ENCODE peak calls at places on chromosome 13, in nine cellular contexts. One of them, this sample, is unnamed.

GRCh38 chr13:21934309-21934708 is 263.4 kb downstream of the FGF9 start:
- DNase-seq in nephron progenitor cell: no peak
- DNase-seq in HS-5: no peak
- DNase-seq in lung microvascular endothelial cell: no peak
- DNase-seq in bronchial epithelial cell: no peak
- DNase-seq in body of pancreas: no peak
- DNase-seq in left colon: no peak
- DNase-seq in activated naive CD4-positive, alpha-beta T cell treated with anti-CD3 and anti-CD28 coated beads, Interleukin-2, amount 10 ng/mL, durations not matched to agents 7 days and 5 days: no peak
- DNase-seq in CD4-positive, CD25-positive, alpha-beta regulatory T cell: no peak
- DNase-seq in this sample: no peak

GRCh38 chr13:26220575-26220974 is 1.5 kb downstream of the RNF6 start:
- DNase-seq in bronchial epithelial cell: peak; percentile 81
- DNase-seq in lung microvascular endothelial cell: peak; percentile 57
- DNase-seq in activated naive CD4-positive, alpha-beta T cell treated with anti-CD3 and anti-CD28 coated beads, Interleukin-2, amount 10 ng/mL, durations not matched to agents 7 days and 5 days: no peak
- DNase-seq in nephron progenitor cell: no peak
- DNase-seq in left colon: no peak
- DNase-seq in HS-5: no peak
- DNase-seq in CD4-positive, CD25-positive, alpha-beta regulatory T cell: no peak
- DNase-seq in body of pancreas: no peak
- DNase-seq in this sample: no peak

GRCh38 chr13:95154441-95154886 is 146.8 kb downstream of the ABCC4 start:
- DNase-seq in nephron progenitor cell: no peak
- DNase-seq in bronchial epithelial cell: peak; percentile 90
- DNase-seq in activated naive CD4-positive, alpha-beta T cell treated with anti-CD3 and anti-CD28 coated beads, Interleukin-2, amount 10 ng/mL, durations not matched to agents 7 days and 5 days: no peak
- DNase-seq in CD4-positive, CD25-positive, alpha-beta regulatory T cell: no peak
- DNase-seq in body of pancreas: no peak
- DNase-seq in HS-5: no peak
- DNase-seq in lung microvascular endothelial cell: peak; percentile 82
- DNase-seq in left colon: no peak
- DNase-seq in this sample: no peak

GRCh38 chr13:91228083-91228482 is 119.4 kb upstream of the MIR17HG start:
- DNase-seq in bronchial epithelial cell: no peak
- DNase-seq in activated naive CD4-positive, alpha-beta T cell treated with anti-CD3 and anti-CD28 coated beads, Interleukin-2, amount 10 ng/mL, durations not matched to agents 7 days and 5 days: no peak
- DNase-seq in HS-5: no peak
- DNase-seq in body of pancreas: no peak
- DNase-seq in CD4-positive, CD25-positive, alpha-beta regulatory T cell: no peak
- DNase-seq in left colon: no peak
- DNase-seq in nephron progenitor cell: no peak
- DNase-seq in lung microvascular endothelial cell: no peak
- DNase-seq in this sample: no peak

GRCh38 chr13:109737606-109738005 is 48.8 kb downstream of the IRS2 start:
- DNase-seq in CD4-positive, CD25-positive, alpha-beta regulatory T cell: no peak
- DNase-seq in body of pancreas: no peak
- DNase-seq in lung microvascular endothelial cell: no peak
- DNase-seq in bronchial epithelial cell: peak; percentile 76
- DNase-seq in left colon: no peak
- DNase-seq in nephron progenitor cell: no peak
- DNase-seq in activated naive CD4-positive, alpha-beta T cell treated with anti-CD3 and anti-CD28 coated beads, Interleukin-2, amount 10 ng/mL, durations not matched to agents 7 days and 5 days: no peak
- DNase-seq in HS-5: no peak
- DNase-seq in this sample: peak; percentile 25

GRCh38 chr13:110942248-110942981 is 27.5 kb upstream of the ANKRD10 start:
- DNase-seq in lung microvascular endothelial cell: no peak
- DNase-seq in nephron progenitor cell: no peak
- DNase-seq in bronchial epithelial cell: peak; percentile 73
- DNase-seq in activated naive CD4-positive, alpha-beta T cell treated with anti-CD3 and anti-CD28 coated beads, Interleukin-2, amount 10 ng/mL, durations not matched to agents 7 days and 5 days: no peak
- DNase-seq in HS-5: no peak
- DNase-seq in left colon: no peak
- DNase-seq in body of pancreas: no peak
- DNase-seq in CD4-positive, CD25-positive, alpha-beta regulatory T cell: no peak
- DNase-seq in this sample: no peak

GRCh38 chr13:113979791-113980471 is 6.1 kb upstream of the C13orf46 start:
- DNase-seq in bronchial epithelial cell: no peak
- DNase-seq in body of pancreas: no peak
- DNase-seq in nephron progenitor cell: no peak
- DNase-seq in HS-5: no peak
- DNase-seq in activated naive CD4-positive, alpha-beta T cell treated with anti-CD3 and anti-CD28 coated beads, Interleukin-2, amount 10 ng/mL, durations not matched to agents 7 days and 5 days: peak; percentile 12
- DNase-seq in CD4-positive, CD25-positive, alpha-beta regulatory T cell: no peak
- DNase-seq in left colon: no peak
- DNase-seq in lung microvascular endothelial cell: no peak
- DNase-seq in this sample: no peak

GRCh38 chr13:110680852-110681251 is 25.1 kb downstream of the CARS2 start:
- DNase-seq in activated naive CD4-positive, alpha-beta T cell treated with anti-CD3 and anti-CD28 coated beads, Interleukin-2, amount 10 ng/mL, durations not matched to agents 7 days and 5 days: peak; percentile 39
- DNase-seq in left colon: no peak
- DNase-seq in CD4-positive, CD25-positive, alpha-beta regulatory T cell: no peak
- DNase-seq in lung microvascular endothelial cell: peak; percentile 50
- DNase-seq in HS-5: no peak
- DNase-seq in body of pancreas: no peak
- DNase-seq in nephron progenitor cell: peak; percentile 19
- DNase-seq in bronchial epithelial cell: no peak
- DNase-seq in this sample: peak; percentile 16

GRCh38 chr13:64900039-64900438 is 2330.1 kb downstream of the PCDH9 start:
- DNase-seq in body of pancreas: no peak
- DNase-seq in HS-5: no peak
- DNase-seq in lung microvascular endothelial cell: no peak
- DNase-seq in bronchial epithelial cell: no peak
- DNase-seq in left colon: no peak
- DNase-seq in nephron progenitor cell: no peak
- DNase-seq in CD4-positive, CD25-positive, alpha-beta regulatory T cell: no peak
- DNase-seq in activated naive CD4-positive, alpha-beta T cell treated with anti-CD3 and anti-CD28 coated beads, Interleukin-2, amount 10 ng/mL, durations not matched to agents 7 days and 5 days: no peak
- DNase-seq in this sample: no peak

GRCh38 chr13:49343255-49343654 is 95.5 kb downstream of the CDADC1 start:
- DNase-seq in nephron progenitor cell: no peak
- DNase-seq in lung microvascular endothelial cell: no peak
- DNase-seq in left colon: no peak
- DNase-seq in body of pancreas: no peak
- DNase-seq in bronchial epithelial cell: no peak
- DNase-seq in activated naive CD4-positive, alpha-beta T cell treated with anti-CD3 and anti-CD28 coated beads, Interleukin-2, amount 10 ng/mL, durations not matched to agents 7 days and 5 days: no peak
- DNase-seq in HS-5: no peak
- DNase-seq in CD4-positive, CD25-positive, alpha-beta regulatory T cell: no peak
- DNase-seq in this sample: no peak

GRCh38 chr13:90253806-90254205 is 1093.7 kb upstream of the MIR17HG start:
- DNase-seq in bronchial epithelial cell: no peak
- DNase-seq in activated naive CD4-positive, alpha-beta T cell treated with anti-CD3 and anti-CD28 coated beads, Interleukin-2, amount 10 ng/mL, durations not matched to agents 7 days and 5 days: no peak
- DNase-seq in nephron progenitor cell: no peak
- DNase-seq in left colon: no peak
- DNase-seq in body of pancreas: no peak
- DNase-seq in lung microvascular endothelial cell: no peak
- DNase-seq in CD4-positive, CD25-positive, alpha-beta regulatory T cell: no peak
- DNase-seq in HS-5: no peak
- DNase-seq in this sample: no peak

GRCh38 chr13:20247963-20248362 is 15.8 kb upstream of the GJB6 start:
- DNase-seq in CD4-positive, CD25-positive, alpha-beta regulatory T cell: no peak
- DNase-seq in lung microvascular endothelial cell: no peak
- DNase-seq in body of pancreas: no peak
- DNase-seq in nephron progenitor cell: no peak
- DNase-seq in bronchial epithelial cell: no peak
- DNase-seq in left colon: no peak
- DNase-seq in activated naive CD4-positive, alpha-beta T cell treated with anti-CD3 and anti-CD28 coated beads, Interleukin-2, amount 10 ng/mL, durations not matched to agents 7 days and 5 days: no peak
- DNase-seq in HS-5: no peak
- DNase-seq in this sample: no peak

This sample was measured in cardiac muscle cell.